ENCODE peak calls at places on chromosomes 16 and 17, in six cellular contexts. One of them, this sample, is unnamed.

GRCh38 chr16:49602201-49603041 is 228.8 kb downstream of the C16orf78 start:
- DNase-seq in left ventricle myocardium inferior: no peak
- DNase-seq in NCI-H1092 treated with DMSO at 0.1 percent for 48 hours: no peak
- DNase-seq in NCI-H774: no peak
- DNase-seq in GM18507: no peak
- DNase-seq in glutamatergic neuron: no peak
- DNase-seq in this sample: no peak

GRCh38 chr17:65099941-65100315 is 37.2 kb upstream of the RGS9 start:
- DNase-seq in left ventricle myocardium inferior: peak
- DNase-seq in GM18507: peak
- DNase-seq in NCI-H1092 treated with DMSO at 0.1 percent for 48 hours: peak
- DNase-seq in glutamatergic neuron: no peak
- DNase-seq in NCI-H774: peak
- DNase-seq in this sample: no peak

GRCh38 chr17:82232322-82232785 is 3.5 kb downstream of the SLC16A3 start:
- DNase-seq in glutamatergic neuron: no peak
- DNase-seq in GM18507: no peak
- DNase-seq in NCI-H1092 treated with DMSO at 0.1 percent for 48 hours: no peak
- DNase-seq in NCI-H774: no peak
- DNase-seq in left ventricle myocardium inferior: no peak
- DNase-seq in this sample: no peak

GRCh38 chr17:17328251-17328650 is 25.1 kb downstream of the NT5M start:
- DNase-seq in left ventricle myocardium inferior: no peak
- DNase-seq in NCI-H1092 treated with DMSO at 0.1 percent for 48 hours: no peak
- DNase-seq in NCI-H774: no peak
- DNase-seq in glutamatergic neuron: no peak
- DNase-seq in GM18507: no peak
- DNase-seq in this sample: no peak

GRCh38 chr17:60472449-60472848 is 50.2 kb downstream of the CHCT1 start:
- DNase-seq in GM18507: no peak
- DNase-seq in NCI-H774: no peak
- DNase-seq in left ventricle myocardium inferior: no peak
- DNase-seq in glutamatergic neuron: no peak
- DNase-seq in NCI-H1092 treated with DMSO at 0.1 percent for 48 hours: no peak
- DNase-seq in this sample: no peak

GRCh38 chr17:42414782-42415409 is 8.2 kb downstream of the CAVIN1 start:
- DNase-seq in NCI-H1092 treated with DMSO at 0.1 percent for 48 hours: no peak
- DNase-seq in NCI-H774: no peak
- DNase-seq in glutamatergic neuron: no peak
- DNase-seq in left ventricle myocardium inferior: no peak
- DNase-seq in GM18507: no peak
- DNase-seq in this sample: no peak

GRCh38 chr17:13561606-13562270 is 40.0 kb downstream of the HS3ST3A1 start:
- DNase-seq in glutamatergic neuron: no peak
- DNase-seq in NCI-H774: no peak
- DNase-seq in NCI-H1092 treated with DMSO at 0.1 percent for 48 hours: no peak
- DNase-seq in left ventricle myocardium inferior: no peak
- DNase-seq in GM18507: no peak
- DNase-seq in this sample: no peak

GRCh38 chr17:77373298-77374169 is 232.8 kb downstream of the SEC14L1 start:
- DNase-seq in GM18507: no peak
- DNase-seq in NCI-H1092 treated with DMSO at 0.1 percent for 48 hours: peak
- DNase-seq in glutamatergic neuron: peak
- DNase-seq in left ventricle myocardium inferior: peak
- DNase-seq in NCI-H774: no peak
- DNase-seq in this sample: no peak